ENCODE peak calls at places on chromosomes 13 and 19, in nine cellular contexts. T is left ventricle myocardium inferior, E is heart left ventricle, P is RWPE2, X is endothelial cell, A is transverse colon, L is OCI-LY7, M is ascending aorta, R is tibial nerve. W is an unnamed sample.

GRCh38 chr19:1417681-1418493 is 10.5 kb downstream of the DAZAP1 start:
- DNase-seq in A (no peak), M (no peak), X (no peak), E (no peak), R (no peak), P (no peak), T (no peak), L (no peak), W (no peak)

GRCh38 chr19:12723643-12724426 is at the start of gene TNPO2:
- DNase-seq in E (peak), X (peak), T (peak), M (no peak), P (no peak), A (peak), L (peak), R (peak), W (peak)

GRCh38 chr19:10836478-10837325 is 690 bp upstream of the TMED1 start:
- DNase-seq in E (peak), M (no peak), A (peak), X (no peak), T (peak), P (peak), L (peak), R (no peak), W (peak)

GRCh38 chr13:92158335-92158734 is 759.9 kb downstream of the GPC5 start:
- DNase-seq in R (no peak), P (no peak), X (no peak), L (no peak), A (no peak), T (no peak), E (no peak), M (no peak), W (no peak)

GRCh38 chr13:41499452-41499851 is 42.1 kb downstream of the RGCC start:
- DNase-seq in E (no peak), M (no peak), X (no peak), L (no peak), P (no peak), R (no peak), T (no peak), A (no peak), W (no peak)

GRCh38 chr13:43364210-43365041 is 341.0 kb downstream of the DNAJC15 start:
- DNase-seq in R (no peak), M (no peak), A (no peak), P (no peak), L (no peak), X (no peak), E (peak), T (no peak), W (no peak)

GRCh38 chr13:51895906-51896888 is 34.4 kb downstream of the CCDC70 start:
- DNase-seq in P (no peak), E (peak), L (peak), A (peak), M (no peak), R (peak), T (peak), X (peak), W (peak)

GRCh38 chr19:4482721-4483120 is 10.6 kb downstream of the HDGFL2 start:
- DNase-seq in A (no peak), X (no peak), E (no peak), R (no peak), T (no peak), P (no peak), L (no peak), M (no peak), W (no peak)

GRCh38 chr13:98293103-98293502 is 116.0 kb upstream of the RNF113B start:
- DNase-seq in P (no peak), T (no peak), X (no peak), A (no peak), L (no peak), M (no peak), E (no peak), R (no peak), W (no peak)

GRCh38 chr19:33440241-33440640 is 66.7 kb downstream of the CEBPG start:
- DNase-seq in X (no peak), M (no peak), R (no peak), L (no peak), E (no peak), P (peak), A (no peak), T (peak), W (no peak)

GRCh38 chr19:1221141-1221903 is 15.7 kb downstream of the STK11 start:
- DNase-seq in L (no peak), X (peak), T (peak), A (no peak), P (no peak), R (no peak), E (peak), M (no peak), W (no peak)

GRCh38 chr13:105665284-105665683 is 870.2 kb downstream of the EFNB2 start:
- DNase-seq in X (no peak), E (no peak), R (no peak), M (no peak), T (no peak), P (no peak), A (no peak), L (no peak), W (no peak)

GRCh38 chr13:79749985-79750551 is 269.1 kb downstream of the NDFIP2 start:
- DNase-seq in R (peak), P (no peak), T (peak), L (no peak), X (peak), M (no peak), A (peak), E (peak), W (no peak)

GRCh38 chr13:47858678-47859050 is 142.4 kb downstream of the SUCLA2 start:
- DNase-seq in A (no peak), E (no peak), R (no peak), T (no peak), X (no peak), M (no peak), P (no peak), L (no peak), W (no peak)

GRCh38 chr13:101303512-101303911 is 112.8 kb downstream of the NALCN start:
- DNase-seq in T (no peak), A (no peak), X (no peak), M (no peak), P (no peak), R (peak), L (no peak), E (no peak), W (no peak)

GRCh38 chr19:38277549-38277948 is 13.2 kb downstream of the SPINT2 start:
- DNase-seq in A (no peak), P (no peak), E (no peak), L (no peak), R (no peak), X (no peak), M (no peak), T (no peak), W (no peak)

GRCh38 chr13:30463820-30464495 is 1.8 kb downstream of the HMGB1 start:
- DNase-seq in E (no peak), P (no peak), A (peak), T (peak), M (no peak), X (peak), L (peak), R (peak), W (peak)

GRCh38 chr19:47296036-47296435 is 13.6 kb upstream of the C5AR1 start:
- DNase-seq in M (no peak), A (peak), E (peak), X (peak), L (peak), T (no peak), P (peak), R (peak), W (peak)
- TF ChIP-seq CTCF in M (peak), A (peak), E (peak), X (peak), L (peak), T (peak), P (peak), R (peak), W (peak)

DNA sequence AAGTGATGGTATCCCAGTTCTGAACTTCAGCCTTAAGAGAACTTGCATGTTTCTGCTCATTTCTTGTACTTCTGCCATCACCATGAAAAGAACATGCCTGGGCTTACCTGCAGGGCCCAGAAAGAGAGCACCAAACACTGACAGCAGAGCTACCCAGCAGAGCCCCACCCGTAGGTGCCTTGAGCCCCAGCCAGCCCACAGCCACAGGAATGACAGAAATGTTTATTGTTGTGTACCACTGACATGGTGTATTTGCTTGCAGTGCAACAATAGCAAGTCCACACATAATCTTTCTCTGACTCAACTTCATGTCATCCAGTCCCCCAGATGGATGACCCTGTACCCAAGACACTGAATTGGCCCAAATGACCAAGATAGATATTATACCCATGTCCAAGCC is 195.2 kb downstream of the TSHZ3 start:
- DNase-seq in E (no peak), P (peak), T (no peak), R (no peak), A (no peak), X (no peak), L (no peak), M (no peak), W (no peak)
- TF ChIP-seq CTCF in E (no peak), P (no peak), T (no peak), R (no peak), A (no peak), X (no peak), L (no peak), M (no peak), W (no peak)

GRCh38 chr19:47363758-47364529 is 14.8 kb downstream of the DHX34 start:
- DNase-seq in R (no peak), A (no peak), L (no peak), T (no peak), X (peak), M (no peak), P (no peak), E (no peak), W (no peak)

GRCh38 chr19:47353307-47353712 is 4.2 kb downstream of the DHX34 start:
- DNase-seq in R (no peak), E (no peak), A (peak), M (no peak), X (no peak), T (peak), P (no peak), L (no peak), W (no peak)

GRCh38 chr19:47362321-47362720 is 13.2 kb downstream of the DHX34 start:
- DNase-seq in E (no peak), P (no peak), R (no peak), L (no peak), T (no peak), M (no peak), A (no peak), X (no peak), W (no peak)

GRCh38 chr19:47356900-47357299 is 7.8 kb downstream of the DHX34 start:
- DNase-seq in E (no peak), T (no peak), L (no peak), P (no peak), M (no peak), A (no peak), R (no peak), X (no peak), W (no peak)

DNA sequence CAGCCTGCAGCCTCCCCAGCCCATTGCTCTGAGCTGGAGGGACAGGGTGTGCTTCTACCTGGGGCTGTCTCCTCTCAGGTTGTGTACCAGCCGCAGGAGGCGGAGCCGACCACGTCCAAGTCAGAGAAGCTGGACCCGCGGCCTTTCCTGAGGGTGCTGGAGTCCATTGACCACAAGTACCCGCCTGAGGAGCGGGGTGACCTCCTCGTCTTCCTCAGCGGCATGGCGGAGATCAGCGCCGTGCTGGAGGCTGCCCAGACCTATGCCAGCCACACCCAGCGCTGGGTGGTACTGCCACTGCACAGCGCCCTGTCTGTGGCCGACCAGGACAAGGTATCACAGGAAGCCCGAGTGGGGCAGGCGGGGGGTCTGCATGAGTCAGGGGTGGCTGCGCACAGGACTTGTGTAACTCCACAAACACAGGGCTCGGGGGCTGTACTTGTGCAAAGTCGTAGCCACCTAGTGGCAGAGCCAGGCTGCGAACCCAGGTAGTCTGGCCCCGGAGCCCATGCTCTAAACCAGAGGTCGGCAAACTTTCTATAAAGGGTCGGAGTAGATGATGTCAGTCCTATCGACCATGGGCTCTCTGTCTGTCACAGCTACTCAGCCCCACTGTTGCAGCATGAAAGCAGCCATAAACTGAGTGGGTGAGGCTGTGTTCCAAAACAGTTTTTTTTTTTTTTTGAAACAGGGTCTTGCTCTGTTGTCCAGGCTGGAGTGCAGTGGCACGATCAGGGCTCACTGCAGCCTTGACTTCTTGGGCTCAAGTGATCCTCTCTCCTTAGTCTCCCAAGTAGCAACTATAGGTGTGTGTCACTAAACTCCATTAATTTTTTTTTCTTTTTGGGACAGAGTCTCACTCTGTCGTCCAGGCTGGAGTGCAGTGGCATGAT is 8.9 kb downstream of the DHX34 start:
- DNase-seq in M (no peak), R (no peak), E (no peak), T (no peak), P (no peak), X (peak), A (no peak), L (peak), W (no peak)
- TF ChIP-seq CTCF in M (no peak), R (no peak), E (no peak), T (no peak), P (peak), X (peak), A (no peak), L (peak), W (no peak)

DNA sequence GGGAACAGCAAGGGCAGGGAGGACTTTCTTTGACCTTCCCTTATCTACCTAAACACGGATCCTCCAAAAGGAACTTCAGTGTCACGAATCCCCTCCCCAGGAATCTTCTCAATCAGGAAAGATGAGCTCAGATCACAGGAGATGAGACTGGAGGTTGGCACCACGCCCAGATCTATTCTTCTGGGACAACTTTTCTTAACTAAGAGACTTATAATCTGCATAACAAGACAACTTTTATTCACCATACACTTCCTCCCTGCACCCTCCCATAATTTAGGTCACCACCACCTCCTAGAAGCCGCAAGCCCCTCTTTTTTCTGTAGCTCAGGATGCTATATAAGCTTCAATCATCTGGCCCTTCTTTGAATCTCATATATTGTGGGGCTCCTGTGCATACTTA is 19.2 kb upstream of the AKT2 start:
- DNase-seq in T (no peak), R (no peak), X (no peak), E (no peak), M (no peak), P (no peak), L (no peak), A (no peak), W (no peak)
- TF ChIP-seq CTCF in T (no peak), R (no peak), X (no peak), E (no peak), M (no peak), P (no peak), L (no peak), A (no peak), W (no peak)

GRCh38 chr13:22256111-22256639 is 585.3 kb downstream of the FGF9 start:
- DNase-seq in A (no peak), T (no peak), M (no peak), R (no peak), L (no peak), P (no peak), X (no peak), E (no peak), W (no peak)
- TF ChIP-seq CTCF in A (no peak), T (peak), M (no peak), R (no peak), L (peak), P (no peak), X (peak), E (peak), W (no peak)

GRCh38 chr19:42655748-42656147 is 61.0 kb upstream of the CEACAM8 start:
- DNase-seq in E (no peak), R (no peak), A (no peak), T (no peak), M (no peak), X (no peak), L (no peak), P (no peak), W (no peak)
- TF ChIP-seq CTCF in E (no peak), R (no peak), A (no peak), T (no peak), M (no peak), X (no peak), L (no peak), P (no peak), W (no peak)

GRCh38 chr19:36030264-36031148 is 2.2 kb downstream of the CLIP3 start:
- DNase-seq in E (no peak), T (no peak), R (no peak), A (no peak), X (no peak), L (no peak), M (no peak), P (no peak), W (no peak)
- TF ChIP-seq CTCF in E (no peak), T (no peak), R (no peak), A (no peak), X (no peak), L (no peak), M (no peak), P (peak), W (no peak)

DNA sequence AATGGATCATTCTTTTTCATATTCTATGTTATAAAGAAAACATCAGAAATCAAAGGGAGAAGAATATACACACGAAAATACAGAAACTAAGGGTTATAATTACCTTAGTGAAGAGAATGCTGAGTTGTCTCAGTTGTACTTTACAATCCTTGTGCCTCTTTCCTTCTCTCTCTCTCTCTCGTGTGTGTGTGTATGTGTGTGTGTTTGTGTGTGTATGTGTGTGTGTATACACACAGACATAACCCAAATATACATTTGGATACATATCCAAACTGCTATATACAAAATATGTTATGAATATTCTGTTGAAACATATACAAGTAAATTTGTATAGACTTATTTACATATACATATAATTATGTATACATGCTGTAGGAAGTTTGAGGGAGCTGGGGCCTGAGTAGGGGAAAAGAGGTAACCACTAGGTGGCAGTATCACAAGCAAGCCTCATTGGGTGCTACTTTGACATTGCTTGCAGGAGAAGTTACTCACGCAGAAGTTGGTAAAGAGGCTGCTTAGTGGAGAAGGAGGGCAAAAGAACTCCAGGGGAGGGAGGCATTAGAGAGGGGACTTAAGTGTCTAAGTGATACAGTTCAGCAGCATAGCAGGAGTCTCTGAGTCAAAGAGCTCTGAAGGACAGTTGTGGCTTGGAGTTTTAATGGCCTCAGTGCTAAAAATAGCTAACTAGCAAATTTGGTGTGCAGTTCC is 465.1 kb upstream of the PCDH20 start:
- DNase-seq in X (peak), E (no peak), P (no peak), T (no peak), M (no peak), L (peak), A (no peak), R (no peak), W (peak)
- TF ChIP-seq CTCF in X (peak), E (no peak), P (peak), T (peak), M (no peak), L (peak), A (peak), R (peak), W (peak)

DNA sequence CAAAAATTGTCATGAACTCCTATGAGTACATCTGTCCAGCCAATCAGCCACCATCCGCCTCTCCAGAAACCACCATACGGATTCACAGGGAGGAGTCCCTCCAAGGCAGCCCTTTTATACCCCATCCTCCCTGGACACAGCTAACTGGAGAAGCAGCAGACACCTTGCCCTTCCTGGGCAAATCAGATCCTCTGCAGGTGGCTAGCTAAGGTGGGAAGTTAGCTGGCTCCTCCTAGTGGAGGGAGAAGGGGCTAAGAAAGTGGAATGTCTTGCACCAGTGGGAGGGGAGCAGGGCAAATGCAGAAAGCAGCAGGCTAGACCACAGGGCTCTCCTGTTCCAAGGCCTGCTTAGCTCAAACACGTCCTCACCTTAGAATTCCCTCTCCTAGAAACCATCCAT is 46.2 kb upstream of the UQCRFS1 start:
- DNase-seq in E (no peak), T (no peak), P (no peak), R (no peak), L (peak), A (no peak), M (no peak), X (no peak), W (no peak)
- TF ChIP-seq CTCF in E (no peak), T (no peak), P (no peak), R (no peak), L (peak), A (no peak), M (no peak), X (no peak), W (peak)

GRCh38 chr13:39811696-39812095 is 156.2 kb downstream of the COG6 start:
- DNase-seq in X (no peak), E (no peak), R (no peak), A (no peak), P (no peak), L (no peak), T (no peak), M (no peak), W (no peak)
- TF ChIP-seq CTCF in X (no peak), E (no peak), R (no peak), A (no peak), P (no peak), L (peak), T (no peak), M (no peak), W (no peak)

W was measured in GM13976.